ENCODE peak calls at places on chromosomes 16 and 17, in six cellular contexts. One of them, this sample, is unnamed.

GRCh38 chr17:65173284-65173793 is 36.2 kb downstream of the RGS9 start:
- DNase-seq in brain microvascular endothelial cell: peak
- DNase-seq in lung: no peak
- DNase-seq in heart left ventricle: peak
- DNase-seq in upper lobe of right lung: no peak
- DNase-seq in CD8-positive, alpha-beta T cell: peak
- DNase-seq in this sample: peak

GRCh38 chr17:18968945-18969887 is 17.3 kb downstream of the SLC5A10 start:
- DNase-seq in brain microvascular endothelial cell: no peak
- DNase-seq in lung: peak
- DNase-seq in heart left ventricle: no peak
- DNase-seq in upper lobe of right lung: no peak
- DNase-seq in CD8-positive, alpha-beta T cell: no peak
- DNase-seq in this sample: no peak

GRCh38 chr17:78954684-78955083 is 25.0 kb downstream of the LGALS3BP start:
- DNase-seq in brain microvascular endothelial cell: no peak
- DNase-seq in lung: no peak
- DNase-seq in heart left ventricle: no peak
- DNase-seq in upper lobe of right lung: no peak
- DNase-seq in CD8-positive, alpha-beta T cell: no peak
- DNase-seq in this sample: no peak

GRCh38 chr17:34840758-34841157 is 120.5 kb downstream of the CCT6B start:
- DNase-seq in brain microvascular endothelial cell: no peak
- DNase-seq in lung: no peak
- DNase-seq in heart left ventricle: no peak
- DNase-seq in upper lobe of right lung: no peak
- DNase-seq in CD8-positive, alpha-beta T cell: no peak
- DNase-seq in this sample: no peak

GRCh38 chr17:67770539-67770938 is 52.8 kb downstream of the NOL11 start:
- DNase-seq in brain microvascular endothelial cell: no peak
- DNase-seq in lung: no peak
- DNase-seq in heart left ventricle: no peak
- DNase-seq in upper lobe of right lung: no peak
- DNase-seq in CD8-positive, alpha-beta T cell: no peak
- DNase-seq in this sample: no peak

GRCh38 chr16:86101912-86102187 is 202.9 kb downstream of the IRF8 start:
- DNase-seq in brain microvascular endothelial cell: no peak
- DNase-seq in lung: no peak
- DNase-seq in heart left ventricle: no peak
- DNase-seq in upper lobe of right lung: no peak
- DNase-seq in CD8-positive, alpha-beta T cell: no peak
- DNase-seq in this sample: no peak

GRCh38 chr17:1082579-1082978 is 85.7 kb downstream of the TIMM22 start:
- DNase-seq in brain microvascular endothelial cell: no peak
- DNase-seq in lung: no peak
- DNase-seq in heart left ventricle: no peak
- DNase-seq in upper lobe of right lung: no peak
- DNase-seq in CD8-positive, alpha-beta T cell: no peak
- DNase-seq in this sample: peak

GRCh38 chr16:49466881-49467280 is 93.3 kb downstream of the C16orf78 start:
- DNase-seq in brain microvascular endothelial cell: no peak
- DNase-seq in lung: peak
- DNase-seq in heart left ventricle: no peak
- DNase-seq in upper lobe of right lung: no peak
- DNase-seq in CD8-positive, alpha-beta T cell: no peak
- DNase-seq in this sample: no peak

GRCh38 chr16:69397821-69398521 is 12.2 kb upstream of the TERF2 start:
- DNase-seq in brain microvascular endothelial cell: peak
- DNase-seq in lung: no peak
- DNase-seq in heart left ventricle: peak
- DNase-seq in upper lobe of right lung: no peak
- DNase-seq in CD8-positive, alpha-beta T cell: no peak
- DNase-seq in this sample: peak

GRCh38 chr17:40316571-40317344 is 7.8 kb downstream of the RARA start:
- DNase-seq in brain microvascular endothelial cell: peak
- DNase-seq in lung: no peak
- DNase-seq in heart left ventricle: peak
- DNase-seq in upper lobe of right lung: peak
- DNase-seq in CD8-positive, alpha-beta T cell: no peak
- DNase-seq in this sample: peak

GRCh38 chr16:67025151-67025550 is 3.8 kb upstream of the CBFB start:
- DNase-seq in brain microvascular endothelial cell: no peak
- DNase-seq in lung: no peak
- DNase-seq in heart left ventricle: no peak
- DNase-seq in upper lobe of right lung: peak
- DNase-seq in CD8-positive, alpha-beta T cell: no peak
- DNase-seq in this sample: no peak

GRCh38 chr16:79278506-79278905 is 322.0 kb downstream of the MAF start:
- DNase-seq in brain microvascular endothelial cell: no peak
- DNase-seq in lung: no peak
- DNase-seq in heart left ventricle: no peak
- DNase-seq in upper lobe of right lung: no peak
- DNase-seq in CD8-positive, alpha-beta T cell: peak
- DNase-seq in this sample: no peak

GRCh38 chr16:58511933-58512815 is 3.1 kb upstream of the SETD6 start:
- DNase-seq in brain microvascular endothelial cell: peak
- DNase-seq in lung: peak
- DNase-seq in heart left ventricle: peak
- DNase-seq in upper lobe of right lung: peak
- DNase-seq in CD8-positive, alpha-beta T cell: peak
- DNase-seq in this sample: peak

GRCh38 chr16:48950184-48950583 is 331.5 kb downstream of the CBLN1 start:
- DNase-seq in brain microvascular endothelial cell: no peak
- DNase-seq in lung: no peak
- DNase-seq in heart left ventricle: no peak
- DNase-seq in upper lobe of right lung: no peak
- DNase-seq in CD8-positive, alpha-beta T cell: no peak
- DNase-seq in this sample: no peak

GRCh38 chr16:945271-946047 is 25.3 kb downstream of the LMF1 start:
- DNase-seq in brain microvascular endothelial cell: no peak
- DNase-seq in lung: no peak
- DNase-seq in heart left ventricle: peak
- DNase-seq in upper lobe of right lung: no peak
- DNase-seq in CD8-positive, alpha-beta T cell: no peak
- DNase-seq in this sample: no peak

GRCh38 chr17:66805567-66805966 is 29.4 kb upstream of the CACNG5 start:
- DNase-seq in brain microvascular endothelial cell: no peak
- DNase-seq in lung: no peak
- DNase-seq in heart left ventricle: no peak
- DNase-seq in upper lobe of right lung: no peak
- DNase-seq in CD8-positive, alpha-beta T cell: no peak
- DNase-seq in this sample: peak

GRCh38 chr16:29806096-29806579 is at the start of gene MAZ:
- DNase-seq in brain microvascular endothelial cell: no peak
- DNase-seq in lung: no peak
- DNase-seq in heart left ventricle: no peak
- DNase-seq in upper lobe of right lung: no peak
- DNase-seq in CD8-positive, alpha-beta T cell: no peak
- DNase-seq in this sample: no peak

GRCh38 chr16:72371307-72372081 is 199.5 kb upstream of the PMFBP1 start:
- DNase-seq in brain microvascular endothelial cell: peak
- DNase-seq in lung: no peak
- DNase-seq in heart left ventricle: no peak
- DNase-seq in upper lobe of right lung: no peak
- DNase-seq in CD8-positive, alpha-beta T cell: no peak
- DNase-seq in this sample: no peak

GRCh38 chr16:10629592-10629963 is 49.2 kb upstream of the EMP2 start:
- DNase-seq in brain microvascular endothelial cell: no peak
- DNase-seq in lung: no peak
- DNase-seq in heart left ventricle: no peak
- DNase-seq in upper lobe of right lung: no peak
- DNase-seq in CD8-positive, alpha-beta T cell: no peak
- DNase-seq in this sample: no peak

GRCh38 chr17:76277300-76278267 is 12.4 kb downstream of the UBALD2 start:
- DNase-seq in brain microvascular endothelial cell: no peak
- DNase-seq in lung: no peak
- DNase-seq in heart left ventricle: no peak
- DNase-seq in upper lobe of right lung: no peak
- DNase-seq in CD8-positive, alpha-beta T cell: no peak
- DNase-seq in this sample: no peak

GRCh38 chr17:76658387-76658705 is 14.8 kb upstream of the ST6GALNAC1 start:
- DNase-seq in brain microvascular endothelial cell: no peak
- DNase-seq in lung: no peak
- DNase-seq in heart left ventricle: no peak
- DNase-seq in upper lobe of right lung: no peak
- DNase-seq in CD8-positive, alpha-beta T cell: no peak
- DNase-seq in this sample: no peak

GRCh38 chr17:47618416-47618815 is 31.3 kb upstream of the KPNB1 start:
- DNase-seq in brain microvascular endothelial cell: no peak
- DNase-seq in lung: no peak
- DNase-seq in heart left ventricle: no peak
- DNase-seq in upper lobe of right lung: no peak
- DNase-seq in CD8-positive, alpha-beta T cell: no peak
- DNase-seq in this sample: no peak

GRCh38 chr17:41140360-41141132 is at the start of gene KRTAP4-6:
- DNase-seq in brain microvascular endothelial cell: peak
- DNase-seq in lung: no peak
- DNase-seq in heart left ventricle: no peak
- DNase-seq in upper lobe of right lung: no peak
- DNase-seq in CD8-positive, alpha-beta T cell: no peak
- DNase-seq in this sample: no peak

GRCh38 chr17:45391918-45392317 is 40.8 kb downstream of the ARHGAP27 start:
- DNase-seq in brain microvascular endothelial cell: no peak
- DNase-seq in lung: no peak
- DNase-seq in heart left ventricle: no peak
- DNase-seq in upper lobe of right lung: no peak
- DNase-seq in CD8-positive, alpha-beta T cell: no peak
- DNase-seq in this sample: no peak

GRCh38 chr17:20989991-20990855 is 52.6 kb downstream of the USP22 start:
- DNase-seq in brain microvascular endothelial cell: no peak
- DNase-seq in lung: no peak
- DNase-seq in heart left ventricle: no peak
- DNase-seq in upper lobe of right lung: peak
- DNase-seq in CD8-positive, alpha-beta T cell: no peak
- DNase-seq in this sample: no peak

GRCh38 chr16:31010539-31010938 is at the start of gene STX1B:
- DNase-seq in brain microvascular endothelial cell: no peak
- DNase-seq in lung: no peak
- DNase-seq in heart left ventricle: no peak
- DNase-seq in upper lobe of right lung: no peak
- DNase-seq in CD8-positive, alpha-beta T cell: no peak
- DNase-seq in this sample: no peak

GRCh38 chr16:89700649-89701424 is 668 bp downstream of the SPATA2L start:
- DNase-seq in brain microvascular endothelial cell: no peak
- DNase-seq in lung: no peak
- DNase-seq in heart left ventricle: peak
- DNase-seq in upper lobe of right lung: peak
- DNase-seq in CD8-positive, alpha-beta T cell: peak
- DNase-seq in this sample: peak

DNA sequence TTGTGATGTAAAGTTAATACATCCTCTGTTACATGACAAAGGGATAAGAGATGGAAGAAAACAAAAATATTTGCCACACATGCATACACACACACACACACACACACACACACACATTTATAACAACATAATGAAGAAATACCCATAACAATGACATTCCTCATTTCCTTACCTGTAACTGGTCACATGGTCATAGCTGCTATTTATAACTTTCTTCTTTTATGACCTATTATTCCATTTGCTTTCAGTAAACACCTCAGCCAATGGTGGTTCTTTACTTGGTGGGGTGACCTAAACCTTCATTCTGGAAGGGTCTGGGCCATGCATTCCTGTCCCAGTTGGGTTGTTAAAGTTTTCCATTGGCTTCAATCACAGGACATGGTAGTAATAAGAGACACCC is 5.3 kb downstream of the MT2A start:
- DNase-seq in brain microvascular endothelial cell: no peak
- DNase-seq in lung: no peak
- DNase-seq in heart left ventricle: no peak
- DNase-seq in upper lobe of right lung: no peak
- DNase-seq in CD8-positive, alpha-beta T cell: no peak
- DNase-seq in this sample: no peak
- H3K4me3 ChIP-seq in brain microvascular endothelial cell: peak
- H3K4me3 ChIP-seq in lung: no peak
- H3K4me3 ChIP-seq in heart left ventricle: no peak
- H3K4me3 ChIP-seq in upper lobe of right lung: no peak
- H3K4me3 ChIP-seq in CD8-positive, alpha-beta T cell: no peak
- H3K4me3 ChIP-seq in this sample: no peak

GRCh38 chr17:58193641-58194259 is 1.2 kb downstream of the EPX start:
- DNase-seq in brain microvascular endothelial cell: no peak
- DNase-seq in lung: no peak
- DNase-seq in heart left ventricle: no peak
- DNase-seq in upper lobe of right lung: no peak
- DNase-seq in CD8-positive, alpha-beta T cell: no peak
- DNase-seq in this sample: no peak
- TF ChIP-seq CTCF in brain microvascular endothelial cell: peak
- TF ChIP-seq CTCF in lung: no peak
- TF ChIP-seq CTCF in heart left ventricle: no peak
- TF ChIP-seq CTCF in upper lobe of right lung: no peak
- TF ChIP-seq CTCF in CD8-positive, alpha-beta T cell: no peak
- TF ChIP-seq CTCF in this sample: no peak

DNA sequence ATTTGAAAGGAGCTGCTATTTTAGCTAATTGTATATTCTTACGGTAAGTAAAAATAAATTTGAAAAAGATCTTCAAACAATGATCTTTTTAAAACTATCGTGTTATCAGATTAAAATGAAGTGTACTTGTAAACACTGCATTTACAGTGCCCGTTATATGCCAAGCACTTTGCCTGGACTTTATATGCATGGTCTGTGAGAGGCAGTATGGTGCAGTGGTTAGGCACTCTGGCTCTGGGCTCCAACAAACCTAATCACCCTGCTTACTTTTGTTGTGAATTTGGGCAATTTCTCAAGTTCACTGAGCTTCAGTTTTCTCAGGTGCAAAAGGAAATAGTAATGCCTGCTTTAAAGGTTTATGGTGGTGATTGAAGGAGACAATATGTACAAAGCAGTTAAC is 1.4 kb downstream of the PMP22 start:
- DNase-seq in brain microvascular endothelial cell: no peak
- DNase-seq in lung: no peak
- DNase-seq in heart left ventricle: no peak
- DNase-seq in upper lobe of right lung: no peak
- DNase-seq in CD8-positive, alpha-beta T cell: no peak
- DNase-seq in this sample: no peak
- H3K4me3 ChIP-seq in brain microvascular endothelial cell: no peak
- H3K4me3 ChIP-seq in lung: no peak
- H3K4me3 ChIP-seq in heart left ventricle: peak
- H3K4me3 ChIP-seq in upper lobe of right lung: peak
- H3K4me3 ChIP-seq in CD8-positive, alpha-beta T cell: no peak
- H3K4me3 ChIP-seq in this sample: no peak

DNA sequence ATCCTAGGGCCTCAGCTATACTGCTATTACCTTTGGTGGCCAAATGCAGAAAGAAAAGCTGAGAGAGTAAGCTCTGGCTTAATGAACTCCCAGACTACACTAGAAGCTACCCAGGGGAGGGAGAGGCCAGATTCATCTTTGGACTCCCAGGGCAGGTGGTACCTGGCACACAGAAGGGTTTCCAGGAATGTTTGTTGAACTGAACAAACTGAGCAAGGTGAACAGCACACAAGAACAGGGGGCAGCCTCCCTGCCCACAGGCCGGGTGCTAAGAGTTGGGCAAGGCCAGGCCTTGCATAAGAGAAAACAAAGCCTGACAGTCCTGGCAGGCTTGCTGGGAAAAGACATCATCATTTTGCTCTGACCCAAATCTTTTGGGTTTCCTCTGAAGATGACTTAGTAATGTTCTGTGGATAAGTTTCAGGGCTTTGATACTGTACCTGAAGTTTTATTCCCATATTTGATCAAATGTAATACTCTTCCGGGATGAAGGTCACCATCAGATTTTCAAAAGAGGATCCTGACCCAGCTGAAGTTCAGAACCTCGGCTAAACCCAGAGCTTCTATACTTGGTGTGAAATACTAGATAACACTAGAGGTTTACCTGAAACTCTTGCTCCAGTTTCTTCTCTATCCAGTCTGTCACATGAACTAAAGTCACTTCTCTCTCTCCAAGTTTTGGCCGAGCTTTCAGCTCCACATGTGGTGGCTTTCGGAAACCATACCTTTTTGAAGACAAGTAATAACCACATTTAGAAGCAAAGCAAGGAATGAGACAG is 20.5 kb upstream of the ERN1 start:
- DNase-seq in brain microvascular endothelial cell: no peak
- DNase-seq in lung: peak
- DNase-seq in heart left ventricle: no peak
- DNase-seq in upper lobe of right lung: peak
- DNase-seq in CD8-positive, alpha-beta T cell: no peak
- DNase-seq in this sample: peak
- TF ChIP-seq CTCF in brain microvascular endothelial cell: no peak
- TF ChIP-seq CTCF in lung: no peak
- TF ChIP-seq CTCF in heart left ventricle: no peak
- TF ChIP-seq CTCF in upper lobe of right lung: no peak
- TF ChIP-seq CTCF in CD8-positive, alpha-beta T cell: no peak
- TF ChIP-seq CTCF in this sample: no peak